ENCODE peak calls at places on chromosomes 11 and 22, in eight cellular contexts. T is hepatocyte, U is GM23248, F is PC-3, D is OCI-LY7, K is SK-N-SH, B is GM23338, X is HCT116. Q is an unnamed sample.

GRCh38 chr22:31075961-31076360 is 5.2 kb upstream of the SMTN start:
- DNase-seq in T (peak), U (peak), F (no peak), D (no peak), K (no peak), B (no peak), X (no peak), Q (no peak)

GRCh38 chr11:62489204-62489603 is 57.4 kb downstream of the AHNAK start:
- DNase-seq in T (no peak), U (peak), F (no peak), D (no peak), K (no peak), B (no peak), X (no peak), Q (no peak)

GRCh38 chr11:41309111-41309522 is 150.3 kb downstream of the LRRC4C start:
- DNase-seq in T (no peak), U (no peak), F (no peak), D (peak), K (peak), B (peak), X (no peak), Q (no peak)

GRCh38 chr11:28878025-28878424 is 769.8 kb downstream of the METTL15 start:
- DNase-seq in T (no peak), U (peak), F (peak), D (no peak), K (no peak), B (no peak), X (no peak), Q (no peak)

GRCh38 chr11:5228124-5228523 is 1.3 kb upstream of the HBB start:
- DNase-seq in T (no peak), U (no peak), F (no peak), D (no peak), K (no peak), B (no peak), X (no peak), Q (no peak)

GRCh38 chr22:20198527-20199319 is 47.9 kb upstream of the CCDC188 start:
- DNase-seq in T (peak), U (no peak), F (peak), D (no peak), K (no peak), B (no peak), X (no peak), Q (no peak)

GRCh38 chr11:117839936-117840813 is 15.6 kb upstream of the FXYD2 start:
- DNase-seq in T (no peak), U (no peak), F (no peak), D (no peak), K (no peak), B (no peak), X (no peak), Q (no peak)

GRCh38 chr22:42769574-42770447 is 49.1 kb upstream of the A4GALT start:
- DNase-seq in T (peak), U (peak), F (no peak), D (peak), K (no peak), B (no peak), X (no peak), Q (peak)

GRCh38 chr11:119615003-119615878 is 113.8 kb downstream of the NECTIN1 start:
- DNase-seq in T (peak), U (peak), F (peak), D (peak), K (no peak), B (no peak), X (peak), Q (no peak)

GRCh38 chr22:43300891-43301676 is 42.1 kb downstream of the SCUBE1 start:
- DNase-seq in T (no peak), U (no peak), F (no peak), D (no peak), K (no peak), B (no peak), X (no peak), Q (no peak)

GRCh38 chr11:39365809-39366436 is 2093.5 kb downstream of the LRRC4C start:
- DNase-seq in T (peak), U (peak), F (peak), D (no peak), K (no peak), B (peak), X (no peak), Q (peak)

GRCh38 chr22:49301398-49302149 is 526.1 kb downstream of the BRD1 start:
- DNase-seq in T (no peak), U (no peak), F (no peak), D (no peak), K (no peak), B (no peak), X (no peak), Q (no peak)

GRCh38 chr11:129313588-129314288 is 61.9 kb upstream of the BARX2 start:
- DNase-seq in T (no peak), U (peak), F (no peak), D (no peak), K (no peak), B (no peak), X (no peak), Q (no peak)

GRCh38 chr22:31776231-31776630 is 22.4 kb downstream of the DEPDC5 start:
- DNase-seq in T (no peak), U (no peak), F (peak), D (no peak), K (no peak), B (no peak), X (no peak), Q (no peak)

GRCh38 chr11:120170741-120171261 is 32.9 kb upstream of the TRIM29 start:
- DNase-seq in T (no peak), U (no peak), F (no peak), D (no peak), K (no peak), B (no peak), X (no peak), Q (no peak)

GRCh38 chr11:44862546-44863101 is 88.1 kb downstream of the TP53I11 start:
- DNase-seq in T (no peak), U (no peak), F (peak), D (no peak), K (no peak), B (no peak), X (no peak), Q (no peak)

GRCh38 chr11:15670520-15671070 is 555.9 kb downstream of the INSC start:
- DNase-seq in T (no peak), U (no peak), F (no peak), D (no peak), K (no peak), B (no peak), X (no peak), Q (no peak)

GRCh38 chr11:80155412-80156017 is 714.7 kb upstream of the TENM4 start:
- DNase-seq in T (peak), U (peak), F (peak), D (peak), K (peak), B (peak), X (no peak), Q (peak)

GRCh38 chr22:19789828-19790227 is 29.2 kb downstream of the TBX1 start:
- DNase-seq in T (no peak), U (no peak), F (no peak), D (no peak), K (no peak), B (no peak), X (no peak), Q (no peak)

GRCh38 chr22:49292909-49293308 is 534.8 kb downstream of the BRD1 start:
- DNase-seq in T (no peak), U (no peak), F (no peak), D (no peak), K (no peak), B (no peak), X (no peak), Q (no peak)

GRCh38 chr22:19177164-19178064 is 1.1 kb downstream of the SLC25A1 start:
- DNase-seq in T (peak), U (peak), F (no peak), D (no peak), K (no peak), B (peak), X (no peak), Q (peak)

GRCh38 chr11:61007971-61008896 is 36.8 kb downstream of the CD6 start:
- DNase-seq in T (peak), U (no peak), F (no peak), D (no peak), K (peak), B (peak), X (no peak), Q (peak)

GRCh38 chr22:28703436-28703835 is 23.8 kb upstream of the TTC28 start:
- DNase-seq in T (no peak), U (no peak), F (no peak), D (no peak), K (no peak), B (no peak), X (no peak), Q (no peak)

GRCh38 chr11:72333657-72334056 is 89.7 kb upstream of the PHOX2A start:
- DNase-seq in T (peak), U (no peak), F (no peak), D (peak), K (peak), B (peak), X (no peak), Q (peak)

GRCh38 chr11:114163231-114163631 is 103.7 kb downstream of the ZBTB16 start:
- DNase-seq in T (peak), U (peak), F (peak), D (no peak), K (no peak), B (no peak), X (no peak), Q (no peak)

GRCh38 chr11:12845739-12846358 is 163.3 kb upstream of the RASSF10 start:
- DNase-seq in T (peak), U (peak), F (peak), D (peak), K (peak), B (peak), X (no peak), Q (peak)

GRCh38 chr11:96472085-96472484 is 82.3 kb downstream of the JRKL start:
- DNase-seq in T (no peak), U (no peak), F (no peak), D (no peak), K (no peak), B (peak), X (no peak), Q (no peak)

GRCh38 chr11:45880772-45881570 is 4.5 kb upstream of the MAPK8IP1 start:
- DNase-seq in T (no peak), U (no peak), F (no peak), D (no peak), K (peak), B (no peak), X (no peak), Q (no peak)

GRCh38 chr11:73284106-73284505 is 12.0 kb downstream of the P2RY6 start:
- DNase-seq in T (no peak), U (no peak), F (no peak), D (no peak), K (no peak), B (no peak), X (no peak), Q (no peak)

GRCh38 chr11:118366287-118366686 is 6.9 kb downstream of the UBE4A start:
- DNase-seq in T (no peak), U (no peak), F (no peak), D (no peak), K (no peak), B (no peak), X (no peak), Q (no peak)

GRCh38 chr22:44424131-44424711 is 73.8 kb downstream of the RTL6 start:
- DNase-seq in T (no peak), U (no peak), F (no peak), D (no peak), K (no peak), B (no peak), X (no peak), Q (no peak)

GRCh38 chr11:110295487-110296225 is 758 bp downstream of the RDX start:
- DNase-seq in T (peak), U (peak), F (peak), D (peak), K (peak), B (peak), X (no peak), Q (peak)

GRCh38 chr22:27207907-27208306 is 550.5 kb downstream of the MIAT start:
- DNase-seq in T (no peak), U (peak), F (no peak), D (no peak), K (no peak), B (no peak), X (no peak), Q (no peak)

GRCh38 chr11:34654491-34655334 is 33.8 kb downstream of the EHF start:
- DNase-seq in T (peak), U (peak), F (peak), D (no peak), K (no peak), B (peak), X (peak), Q (no peak)

GRCh38 chr11:12546660-12547059 is 127.6 kb upstream of the TEAD1 start:
- DNase-seq in T (no peak), U (no peak), F (no peak), D (no peak), K (no peak), B (no peak), X (no peak), Q (no peak)

GRCh38 chr11:30683176-30683575 is 97.0 kb upstream of the MPPED2 start:
- DNase-seq in T (peak), U (peak), F (no peak), D (no peak), K (no peak), B (no peak), X (no peak), Q (no peak)

GRCh38 chr11:120911943-120912342 is 112.0 kb upstream of the TBCEL start:
- DNase-seq in T (no peak), U (no peak), F (peak), D (no peak), K (no peak), B (no peak), X (no peak), Q (no peak)

GRCh38 chr11:69240332-69241074 is 53.5 kb upstream of the MYEOV start:
- DNase-seq in T (peak), U (peak), F (peak), D (no peak), K (no peak), B (peak), X (peak), Q (peak)

GRCh38 chr11:127640822-127641485 is 640.4 kb upstream of the KIRREL3 start:
- DNase-seq in T (no peak), U (no peak), F (peak), D (no peak), K (no peak), B (no peak), X (no peak), Q (no peak)

GRCh38 chr11:20058749-20059458 is 101.4 kb downstream of the DBX1 start:
- DNase-seq in T (no peak), U (peak), F (no peak), D (no peak), K (no peak), B (no peak), X (no peak), Q (no peak)

GRCh38 chr11:20054584-20054983 is 105.7 kb downstream of the DBX1 start:
- DNase-seq in T (no peak), U (no peak), F (no peak), D (no peak), K (no peak), B (no peak), X (no peak), Q (no peak)

GRCh38 chr11:20057055-20057943 is 103.0 kb downstream of the DBX1 start:
- DNase-seq in T (no peak), U (no peak), F (no peak), D (no peak), K (peak), B (no peak), X (no peak), Q (no peak)

GRCh38 chr11:20055312-20055711 is 105.0 kb downstream of the DBX1 start:
- DNase-seq in T (no peak), U (no peak), F (no peak), D (no peak), K (peak), B (no peak), X (no peak), Q (no peak)

GRCh38 chr11:20056109-20057054 is 103.9 kb downstream of the DBX1 start:
- DNase-seq in T (no peak), U (no peak), F (no peak), D (no peak), K (no peak), B (no peak), X (no peak), Q (no peak)
- TF ChIP-seq EZH2phosphoT487 in T (no peak), U (no peak), F (no peak), D (no peak), K (no peak), B (no peak), X (no peak), Q (no peak)

DNA sequence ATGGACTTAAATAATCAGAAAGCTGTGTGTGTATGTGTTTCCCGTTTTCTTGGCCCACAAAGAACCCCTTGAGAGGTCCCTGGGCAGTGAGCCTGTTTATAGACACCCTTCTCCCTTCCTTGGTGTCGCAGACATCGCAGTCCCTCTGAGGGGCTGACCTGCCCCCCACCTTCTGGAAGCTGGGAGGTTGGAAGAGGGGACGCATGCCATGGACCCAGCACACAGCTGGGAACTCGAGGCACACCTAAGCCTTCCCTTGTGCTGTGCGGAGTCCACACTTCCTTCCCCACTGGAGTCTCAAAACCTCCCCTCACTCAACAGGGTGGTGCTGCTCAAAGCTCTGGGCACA is 514 bp upstream of the APOBEC3B start:
- DNase-seq in T (peak), U (no peak), F (no peak), D (no peak), K (no peak), B (no peak), X (no peak), Q (no peak)
- H3K4me2 ChIP-seq in T (peak), U (peak), F (peak), D (no peak), K (no peak), B (peak), X (peak), Q (peak)

GRCh38 chr22:22666307-22667091 is 22.1 kb downstream of the GGTLC2 start:
- DNase-seq in T (peak), U (peak), F (peak), D (peak), K (no peak), B (peak), X (no peak), Q (peak)

GRCh38 chr22:22657712-22658111 is 13.3 kb downstream of the GGTLC2 start:
- DNase-seq in T (no peak), U (no peak), F (no peak), D (no peak), K (no peak), B (no peak), X (no peak), Q (no peak)

GRCh38 chr22:22663861-22664800 is 19.7 kb downstream of the GGTLC2 start:
- DNase-seq in T (no peak), U (no peak), F (peak), D (no peak), K (no peak), B (no peak), X (no peak), Q (no peak)

GRCh38 chr22:22661275-22661674 is 16.9 kb downstream of the GGTLC2 start:
- DNase-seq in T (no peak), U (no peak), F (no peak), D (no peak), K (no peak), B (no peak), X (no peak), Q (no peak)

DNA sequence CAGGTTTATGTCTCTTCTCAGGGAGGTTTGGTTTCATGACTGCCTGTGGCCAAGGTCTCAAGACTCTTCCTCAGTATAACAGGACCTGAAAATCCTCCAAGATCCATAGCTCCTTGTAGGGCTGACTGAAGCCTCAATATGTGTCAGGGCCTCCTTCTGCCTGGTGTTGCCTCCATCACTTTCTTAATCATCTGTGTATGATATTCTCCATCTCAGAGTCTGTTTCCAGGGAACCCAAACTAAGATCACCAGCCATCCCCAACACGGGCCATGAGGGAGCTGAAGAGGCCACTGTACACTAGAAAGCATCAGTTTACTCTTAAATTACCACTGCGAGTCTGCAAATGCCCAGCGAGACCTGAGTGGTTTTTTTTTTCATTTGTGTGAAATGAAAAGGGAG is 17.7 kb downstream of the GGTLC2 start:
- DNase-seq in T (no peak), U (no peak), F (no peak), D (no peak), K (no peak), B (no peak), X (no peak), Q (no peak)
- TF ChIP-seq EZH2phosphoT487 in T (no peak), U (no peak), F (no peak), D (no peak), K (no peak), B (no peak), X (no peak), Q (no peak)

DNA sequence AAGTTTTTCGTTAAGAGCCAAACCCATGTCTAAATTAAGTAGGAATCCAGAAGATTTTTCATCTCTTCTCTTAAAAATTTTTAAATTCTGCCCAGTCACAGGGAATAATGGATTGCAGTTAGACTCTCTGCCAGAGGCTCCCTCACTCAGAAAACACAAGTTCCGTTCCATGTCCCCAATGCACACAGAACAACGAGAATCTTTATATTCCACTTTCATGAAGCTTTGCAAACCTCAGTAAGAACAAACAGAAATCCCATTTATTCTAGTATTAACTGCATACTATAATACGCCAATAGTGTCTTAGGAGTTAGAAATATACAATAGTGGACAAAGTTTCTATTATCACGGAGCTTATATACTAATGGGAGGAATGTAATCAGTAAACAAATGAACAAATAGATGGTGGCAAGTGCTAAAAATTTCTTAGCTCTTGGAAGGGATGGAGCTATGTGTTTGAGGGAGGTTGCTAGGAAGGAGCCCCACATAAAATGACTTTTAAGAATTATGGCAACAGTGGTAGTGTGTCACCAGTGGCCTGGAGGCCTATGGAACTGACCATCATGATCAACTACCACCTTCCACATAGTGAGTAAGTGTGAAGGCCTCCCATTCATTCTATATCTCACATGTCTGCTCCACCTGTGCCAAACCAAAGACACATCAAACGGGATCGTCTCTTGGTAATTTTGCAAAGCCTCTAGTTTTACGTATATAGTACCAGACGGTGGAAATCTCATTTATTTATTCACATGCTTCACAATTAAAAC is 24.9 kb downstream of the PICALM start:
- DNase-seq in T (no peak), U (no peak), F (no peak), D (no peak), K (no peak), B (no peak), X (no peak), Q (no peak)
- H3K4me2 ChIP-seq in T (no peak), U (peak), F (no peak), D (peak), K (peak), B (no peak), X (no peak), Q (no peak)

DNA sequence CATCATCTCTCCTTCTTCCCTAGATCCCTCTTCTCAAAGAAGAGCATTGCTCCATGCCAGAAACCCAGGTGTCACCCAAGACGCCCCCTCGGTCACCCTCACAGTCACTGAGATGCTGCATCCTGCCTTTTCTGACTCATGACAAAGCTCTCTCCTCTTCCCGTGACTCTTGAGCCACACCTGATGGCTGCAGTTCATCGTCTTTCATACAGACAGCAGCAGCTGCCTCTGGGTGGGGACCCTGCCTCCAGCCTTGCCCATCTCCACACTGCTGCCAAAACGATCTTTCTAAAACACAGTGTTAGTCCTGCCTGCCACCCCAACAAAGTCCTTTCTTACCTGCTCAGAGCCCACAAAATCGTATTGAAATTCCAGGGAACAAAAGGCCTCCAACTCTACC is 44.8 kb downstream of the BUD13 start:
- DNase-seq in T (no peak), U (no peak), F (peak), D (no peak), K (no peak), B (no peak), X (no peak), Q (no peak)
- TF ChIP-seq EZH2phosphoT487 in T (no peak), U (no peak), F (no peak), D (no peak), K (no peak), B (no peak), X (no peak), Q (no peak)